ENCODE peak calls at places on chromosomes 1 and 21, in five cellular contexts. Y, O, J, E and K are unnamed samples.

GRCh38 chr1:114314576-114314975 is 160.9 kb upstream of the SYT6 start:
- DNase-seq in Y (no peak), O (no peak), J (no peak), E (no peak), K (no peak)

GRCh38 chr21:32581732-32582131 is 3.6 kb downstream of the TCP10L start:
- DNase-seq in Y (no peak), O (no peak), J (no peak), E (no peak), K (no peak)

GRCh38 chr1:220962031-220962751 is 82.9 kb downstream of the HLX start:
- DNase-seq in Y (no peak), O (no peak), J (no peak), E (peak; percentile 98), K (no peak)

GRCh38 chr1:182446033-182446669 is 3.8 kb upstream of the RGSL1 start:
- DNase-seq in Y (no peak), O (peak; percentile 18), J (no peak), E (peak; percentile 14), K (no peak)

GRCh38 chr1:198970919-198971318 is 332.1 kb downstream of the PTPRC start:
- DNase-seq in Y (no peak), O (no peak), J (no peak), E (peak; percentile 10), K (no peak)

GRCh38 chr1:8844421-8845063 is 27.1 kb upstream of the RERE start:
- DNase-seq in Y (no peak), O (no peak), J (no peak), E (no peak), K (no peak)

GRCh38 chr1:230281531-230281930 is 144.6 kb downstream of the PGBD5 start:
- DNase-seq in Y (no peak), O (no peak), J (no peak), E (no peak), K (no peak)

GRCh38 chr1:183030053-183030452 is 6.8 kb downstream of the LAMC1 start:
- DNase-seq in Y (no peak), O (no peak), J (no peak), E (peak; percentile 60), K (no peak)

GRCh38 chr1:151458936-151459330 is 361 bp downstream of the POGZ start:
- DNase-seq in Y (peak; percentile 52), O (peak; percentile 57), J (peak; percentile 63), E (peak; percentile 74), K (peak; percentile 76)

GRCh38 chr1:216626394-216627067 is 96.7 kb downstream of the ESRRG start:
- DNase-seq in Y (no peak), O (no peak), J (no peak), E (peak; percentile 7), K (no peak)

GRCh38 chr21:21341041-21341440 is 342.8 kb downstream of the NCAM2 start:
- DNase-seq in Y (no peak), O (no peak), J (no peak), E (no peak), K (no peak)

GRCh38 chr1:35707253-35708178 is 11.2 kb downstream of the C1orf216 start:
- DNase-seq in Y (peak; percentile 13), O (peak; percentile 81), J (peak; percentile 29), E (peak; percentile 30), K (no peak)

GRCh38 chr1:226821719-226822085 is 48.7 kb upstream of the PSEN2 start:
- DNase-seq in Y (no peak), O (no peak), J (no peak), E (peak; percentile 56), K (no peak)

GRCh38 chr1:76240321-76240720 is 165.8 kb downstream of the ST6GALNAC3 start:
- DNase-seq in Y (no peak), O (no peak), J (no peak), E (peak; percentile 36), K (no peak)

GRCh38 chr1:67948155-67949075 is 102.0 kb downstream of the DIRAS3 start:
- DNase-seq in Y (no peak), O (no peak), J (no peak), E (peak; percentile 86), K (no peak)

GRCh38 chr1:23923592-23924495 is 10.7 kb upstream of the CNR2 start:
- DNase-seq in Y (no peak), O (no peak), J (peak; percentile 63), E (peak; percentile 34), K (peak; percentile 80)

GRCh38 chr1:175530167-175530566 is 213.2 kb downstream of the TNR start:
- DNase-seq in Y (no peak), O (no peak), J (no peak), E (no peak), K (no peak)

GRCh38 chr1:111848852-111849545 is 93.3 kb downstream of the DDX20 start:
- DNase-seq in Y (no peak), O (no peak), J (no peak), E (no peak), K (no peak)
- H3K4me1 ChIP-seq in Y (no peaks in the 10 kb centered on the region), O (peaks cover 9% of the 10 kb centered on the region), J (no peaks in the 10 kb centered on the region), E (no peaks in the 10 kb centered on the region), K (no peaks in the 10 kb centered on the region)

GRCh38 chr1:49906365-49906764 is 117.4 kb downstream of the AGBL4 start:
- DNase-seq in Y (no peak), O (no peak), J (no peak), E (no peak), K (no peak)
- H3K9me3 ChIP-seq in Y (no peaks in the 10 kb centered on the region), O (no peaks in the 10 kb centered on the region), J (no peaks in the 10 kb centered on the region), E (no peaks in the 10 kb centered on the region), K (no peaks in the 10 kb centered on the region)

GRCh38 chr1:244180256-244180655 is 129.2 kb downstream of the ZBTB18 start:
- DNase-seq in Y (no peak), O (no peak), J (no peak), E (peak; percentile 26), K (no peak)
- H3K27ac ChIP-seq in Y (no peak overlapping the region), O (no peak overlapping the region), J (no peak overlapping the region), E (no peak overlapping the region), K (no peak overlapping the region)

DNA sequence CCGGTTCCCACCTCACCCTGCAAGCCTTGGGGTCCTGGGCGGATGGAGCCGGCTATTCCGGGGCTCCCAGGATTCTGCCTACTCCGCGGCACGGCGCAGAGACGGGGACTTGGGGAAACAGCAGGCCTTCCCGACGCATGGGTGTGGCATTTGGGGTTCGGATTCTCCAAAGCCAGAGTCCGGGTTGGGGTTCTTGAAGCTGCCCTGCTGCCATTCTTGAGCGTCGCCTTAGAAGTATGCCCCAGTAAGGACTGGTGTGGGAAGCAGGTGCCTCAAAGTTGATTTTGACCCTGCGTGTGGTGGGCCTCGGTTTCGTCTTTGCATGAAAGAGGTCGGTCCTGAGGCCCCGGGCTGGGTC is 624 bp downstream of the GUK1 start:
- DNase-seq in Y (no peak), O (no peak), J (no peak), E (no peak), K (no peak)
- H3K4me1 ChIP-seq in Y (peaks cover 45% of the 10 kb centered on the region), O (peaks cover 6% of the 10 kb centered on the region), J (peaks cover 38% of the 10 kb centered on the region), E (peaks cover 13% of the 10 kb centered on the region), K (no peaks in the 10 kb centered on the region)